ENCODE peak calls at places on chromosomes 6 and 20, in ten cellular contexts. R, F, Z, D, Q, I, T, X, G and E are unnamed samples.

GRCh38 chr6:122200441-122200840 is 199.0 kb upstream of the HSF2 start:
- DNase-seq in D (no peak), G (no peak), Q (no peak), F (no peak), I (no peak), Z (no peak), R (no peak), X (no peak), T (no peak), E (no peak)

GRCh38 chr6:149763866-149764265 is 14.3 kb downstream of the PCMT1 start:
- DNase-seq in G (no peak), X (no peak), R (no peak), T (no peak), Q (no peak), D (no peak), I (no peak), F (no peak), Z (no peak), E (no peak)

GRCh38 chr6:160520043-160520904 is 143.8 kb downstream of the LPA start:
- DNase-seq in R (peak; percentile 76), D (peak; percentile 75), Z (peak; percentile 81), Q (peak; percentile 71), X (peak; percentile 87), I (peak; percentile 69), F (peak; percentile 77), T (peak; percentile 88), G (peak; percentile 70), E (peak; percentile 78)

GRCh38 chr6:42306439-42307140 is 88.9 kb upstream of the MRPS10 start:
- DNase-seq in X (no peak), D (no peak), R (no peak), Q (no peak), I (no peak), T (no peak), F (no peak), Z (no peak), G (no peak), E (no peak)

GRCh38 chr6:140043762-140044378 is 669.4 kb upstream of the CITED2 start:
- DNase-seq in D (no peak), R (no peak), I (no peak), Q (no peak), T (no peak), X (no peak), F (no peak), Z (no peak), G (no peak), E (no peak)

GRCh38 chr6:8556370-8557018 is 121.1 kb upstream of the SLC35B3 start:
- DNase-seq in X (no peak), Z (no peak), G (no peak), T (no peak), D (no peak), I (no peak), Q (no peak), F (no peak), R (peak; percentile 8), E (no peak)

GRCh38 chr6:127300411-127300810 is 33.7 kb downstream of the RNF146 start:
- DNase-seq in T (no peak), F (no peak), D (no peak), X (no peak), R (peak; percentile 72), G (no peak), I (no peak), Q (no peak), Z (no peak), E (no peak)

GRCh38 chr6:74931567-74931966 is 274.3 kb downstream of the COL12A1 start:
- DNase-seq in G (no peak), T (no peak), F (no peak), X (no peak), R (peak; percentile 67), D (no peak), Z (no peak), I (no peak), Q (no peak), E (no peak)

GRCh38 chr20:19435820-19436219 is 223.4 kb downstream of the SLC24A3 start:
- DNase-seq in G (no peak), T (no peak), F (no peak), I (no peak), X (no peak), R (no peak), Z (no peak), D (no peak), Q (no peak), E (no peak)

GRCh38 chr20:50304883-50305635 is 114.4 kb downstream of the CEBPB start:
- DNase-seq in Q (no peak), I (peak; percentile 85), R (peak; percentile 97), D (peak; percentile 98), T (peak; percentile 98), X (peak; percentile 98), G (no peak), F (no peak), Z (peak; percentile 61), E (peak; percentile 84)

GRCh38 chr20:50435397-50436051 is 74.7 kb upstream of the PTPN1 start:
- DNase-seq in T (peak; percentile 54), Q (no peak), I (no peak), R (no peak), D (no peak), F (no peak), Z (no peak), G (no peak), X (no peak), E (no peak)

GRCh38 chr6:35566794-35567193 is 54.1 kb upstream of the TULP1 start:
- DNase-seq in R (peak; percentile 38), I (no peak), X (no peak), Z (no peak), F (no peak), D (no peak), G (no peak), T (no peak), Q (no peak), E (no peak)

GRCh38 chr6:28542440-28543293 is 17.0 kb downstream of the GPX5 start:
- DNase-seq in R (peak; percentile 81), X (no peak), I (no peak), G (peak; percentile 77), F (peak; percentile 41), Q (peak; percentile 37), T (no peak), D (peak; percentile 67), Z (no peak), E (no peak)
- H3K4me3 ChIP-seq in R (peak overlapping the region; percentile 34), X (no peak overlapping the region), I (no peak overlapping the region), G (peak overlapping the region; percentile 49), F (peak overlapping the region; percentile 10), Q (peak overlapping the region; percentile 53), T (no peak overlapping the region), D (peak overlapping the region; percentile 24), Z (no peak overlapping the region), E (no peak overlapping the region)

GRCh38 chr20:32045999-32046398 is 6.0 kb upstream of the HCK start:
- DNase-seq in Z (no peak), Q (no peak), R (no peak), G (no peak), X (no peak), I (no peak), T (no peak), F (no peak), D (no peak), E (no peak)
- H3K27me3 ChIP-seq in Z (peaks cover 29% of the 10 kb centered on the region), Q (peaks cover 5% of the 10 kb centered on the region), R (peaks cover 32% of the 10 kb centered on the region), G (peaks cover 21% of the 10 kb centered on the region), X (peaks cover 9% of the 10 kb centered on the region), I (no peaks in the 10 kb centered on the region), T (peaks cover 42% of the 10 kb centered on the region), F (no peaks in the 10 kb centered on the region), D (no peaks in the 10 kb centered on the region), E (no peaks in the 10 kb centered on the region)

GRCh38 chr20:44646641-44647274 is 4.7 kb downstream of the ADA start:
- DNase-seq in T (no peak), X (no peak), R (peak; percentile 30), Z (no peak), D (no peak), F (no peak), Q (no peak), G (peak; percentile 68), I (no peak), E (no peak)

GRCh38 chr20:44650777-44651493 is 564 bp downstream of the ADA start:
- DNase-seq in F (no peak), I (peak; percentile 38), T (no peak), Z (no peak), X (no peak), D (no peak), R (peak; percentile 19), G (peak; percentile 69), Q (peak; percentile 38), E (peak; percentile 37)

GRCh38 chr20:44649976-44650375 is 1.5 kb downstream of the ADA start:
- DNase-seq in T (no peak), X (no peak), R (no peak), Z (no peak), Q (no peak), G (no peak), D (no peak), F (no peak), I (no peak), E (no peak)

GRCh38 chr20:44648068-44648467 is 3.4 kb downstream of the ADA start:
- DNase-seq in R (no peak), T (no peak), I (no peak), G (no peak), D (no peak), F (no peak), Z (peak; percentile 82), X (no peak), Q (no peak), E (no peak)

GRCh38 chr20:44648579-44648978 is 2.9 kb downstream of the ADA start:
- DNase-seq in Q (no peak), I (no peak), Z (no peak), D (no peak), T (no peak), X (no peak), F (no peak), R (no peak), G (no peak), E (no peak)
- H3K4me3 ChIP-seq in Q (no peak overlapping the region), I (no peak overlapping the region), Z (no peak overlapping the region), D (no peak overlapping the region), T (no peak overlapping the region), X (no peak overlapping the region), F (no peak overlapping the region), R (no peak overlapping the region), G (no peak overlapping the region), E (no peak overlapping the region)

GRCh38 chr20:59331721-59332329 is 31.4 kb downstream of the EDN3 start:
- DNase-seq in D (no peak), G (no peak), X (no peak), Z (no peak), I (no peak), Q (no peak), F (no peak), T (no peak), R (no peak), E (no peak)
- H3K27me3 ChIP-seq in D (no peaks in the 10 kb centered on the region), G (peaks cover 3% of the 10 kb centered on the region), X (no peaks in the 10 kb centered on the region), Z (peaks cover 19% of the 10 kb centered on the region), I (peaks cover 4% of the 10 kb centered on the region), Q (no peaks in the 10 kb centered on the region), F (no peaks in the 10 kb centered on the region), T (peaks cover 15% of the 10 kb centered on the region), R (peaks cover 94% of the 10 kb centered on the region), E (peaks cover 37% of the 10 kb centered on the region)